ENCODE peak calls at places on chromosomes 11 and 22, in four cellular contexts. P, H, X and Q are unnamed samples.

GRCh38 chr11:77517226-77517625 is 43.3 kb upstream of the PAK1 start:
- DNase-seq in P (no peak), H (no peak), X (no peak), Q (no peak)

GRCh38 chr22:22578702-22579424 is 19.8 kb upstream of the PRAME start:
- DNase-seq in P (peak), H (no peak), X (no peak), Q (no peak)

GRCh38 chr11:117610045-117610444 is 187.0 kb downstream of the DSCAML1 start:
- DNase-seq in P (no peak), H (no peak), X (no peak), Q (no peak)

GRCh38 chr11:70467196-70468085 is 69.1 kb downstream of the CTTN start:
- DNase-seq in P (peak), H (no peak), X (peak), Q (no peak)

GRCh38 chr11:19867064-19867463 is 154.4 kb downstream of the NAV2 start:
- DNase-seq in P (no peak), H (no peak), X (no peak), Q (no peak)

GRCh38 chr22:40236131-40236665 is 58.5 kb downstream of the TNRC6B start:
- DNase-seq in P (no peak), H (no peak), X (no peak), Q (no peak)

GRCh38 chr11:121446752-121447156 is 5.4 kb upstream of the SORL1 start:
- DNase-seq in P (no peak), H (no peak), X (peak), Q (no peak)

GRCh38 chr11:20397281-20397680 is 9.8 kb downstream of the PRMT3 start:
- DNase-seq in P (peak), H (no peak), X (peak), Q (no peak)

GRCh38 chr11:84673753-84674152 is 953.4 kb downstream of the DLG2 start:
- DNase-seq in P (no peak), H (no peak), X (no peak), Q (no peak)

GRCh38 chr22:30265851-30266444 is 703 bp downstream of the OSM start:
- DNase-seq in P (peak), H (peak), X (no peak), Q (peak)

GRCh38 chr11:9566561-9567063 is 6.9 kb upstream of the WEE1 start:
- DNase-seq in P (no peak), H (no peak), X (no peak), Q (no peak)

GRCh38 chr22:31491218-31491962 is 1.7 kb upstream of the EIF4ENIF1 start:
- DNase-seq in P (no peak), H (no peak), X (no peak), Q (no peak)

GRCh38 chr11:46388619-46389449 is 2.7 kb downstream of the CHRM4 start:
- DNase-seq in P (peak), H (no peak), X (no peak), Q (no peak)

GRCh38 chr11:35847473-35847872 is 96.4 kb upstream of the LDLRAD3 start:
- DNase-seq in P (no peak), H (no peak), X (no peak), Q (no peak)

GRCh38 chr22:46563381-46564083 is 26.1 kb upstream of the CELSR1 start:
- DNase-seq in P (peak), H (peak), X (peak), Q (peak)

GRCh38 chr11:11538277-11538960 is 83.4 kb downstream of the GALNT18 start:
- DNase-seq in P (no peak), H (no peak), X (no peak), Q (no peak)

GRCh38 chr11:111387318-111387863 is 8.3 kb upstream of the POU2AF1 start:
- DNase-seq in P (no peak), H (no peak), X (no peak), Q (no peak)

GRCh38 chr11:69674267-69674885 is 777 bp downstream of the LTO1 start:
- DNase-seq in P (no peak), H (no peak), X (no peak), Q (no peak)

GRCh38 chr11:111978028-111978771 is 41.1 kb downstream of the DIXDC1 start:
- DNase-seq in P (no peak), H (no peak), X (no peak), Q (no peak)

GRCh38 chr11:116567721-116568242 is 205.0 kb downstream of the BUD13 start:
- DNase-seq in P (no peak), H (no peak), X (no peak), Q (no peak)

GRCh38 chr11:130904380-130904779 is 11.9 kb downstream of the SNX19 start:
- DNase-seq in P (peak), H (no peak), X (no peak), Q (no peak)

GRCh38 chr11:88367310-88367709 is 29.8 kb upstream of the CTSC start:
- DNase-seq in P (no peak), H (no peak), X (no peak), Q (no peak)

GRCh38 chr11:113192121-113192925 is 122.1 kb upstream of the TTC12 start:
- DNase-seq in P (no peak), H (no peak), X (no peak), Q (no peak)

GRCh38 chr11:829116-829945 is 1.6 kb downstream of the CRACR2B start:
- DNase-seq in P (no peak), H (no peak), X (no peak), Q (no peak)

GRCh38 chr22:26642465-26643367 is 14.7 kb upstream of the MIAT start:
- DNase-seq in P (peak), H (no peak), X (no peak), Q (no peak)

GRCh38 chr11:43053638-43054412 is 258.0 kb upstream of the API5 start:
- DNase-seq in P (no peak), H (no peak), X (no peak), Q (no peak)

GRCh38 chr11:44793350-44794090 is 66.8 kb downstream of the TSPAN18 start:
- DNase-seq in P (peak), H (no peak), X (no peak), Q (no peak)

GRCh38 chr11:125165111-125165663 is 636 bp downstream of the PKNOX2 start:
- DNase-seq in P (no peak), H (peak), X (no peak), Q (peak)

GRCh38 chr11:116864531-116864930 is 27.1 kb upstream of the APOA1 start:
- DNase-seq in P (no peak), H (no peak), X (no peak), Q (no peak)

GRCh38 chr11:8488395-8488794 is 105.6 kb downstream of the STK33 start:
- DNase-seq in P (no peak), H (no peak), X (no peak), Q (no peak)

GRCh38 chr22:37905534-37906363 is at the start of gene MICALL1:
- DNase-seq in P (peak), H (peak), X (no peak), Q (peak)

GRCh38 chr11:10588904-10589303 is 20.4 kb upstream of the LYVE1 start:
- DNase-seq in P (no peak), H (no peak), X (no peak), Q (no peak)

GRCh38 chr11:67691149-67691548 is 16.7 kb upstream of the ALDH3B2 start:
- DNase-seq in P (no peak), H (no peak), X (no peak), Q (no peak)

GRCh38 chr11:44505591-44506054 is 59.8 kb upstream of the CD82 start:
- DNase-seq in P (no peak), H (no peak), X (no peak), Q (no peak)

GRCh38 chr22:36409911-36410756 is 22.4 kb upstream of the MYH9 start:
- DNase-seq in P (peak), H (peak), X (peak), Q (peak)

GRCh38 chr11:10298342-10298741 is 4.3 kb upstream of the SBF2 start:
- DNase-seq in P (no peak), H (peak), X (peak), Q (no peak)

GRCh38 chr11:14012836-14013235 is 50.3 kb downstream of the SPON1 start:
- DNase-seq in P (no peak), H (no peak), X (no peak), Q (no peak)

GRCh38 chr11:124113890-124114289 is 1.4 kb upstream of the VWA5A start:
- DNase-seq in P (no peak), H (no peak), X (no peak), Q (no peak)
- TF ChIP-seq POLR2AphosphoS5 in P (no peak), H (no peak), X (no peak), Q (no peak)

GRCh38 chr11:2827256-2827655 is 58.3 kb downstream of the CDKN1C start:
- DNase-seq in P (no peak), H (no peak), X (no peak), Q (no peak)
- TF ChIP-seq TAF1 in P (no peak), H (no peak), X (no peak), Q (no peak)

DNA sequence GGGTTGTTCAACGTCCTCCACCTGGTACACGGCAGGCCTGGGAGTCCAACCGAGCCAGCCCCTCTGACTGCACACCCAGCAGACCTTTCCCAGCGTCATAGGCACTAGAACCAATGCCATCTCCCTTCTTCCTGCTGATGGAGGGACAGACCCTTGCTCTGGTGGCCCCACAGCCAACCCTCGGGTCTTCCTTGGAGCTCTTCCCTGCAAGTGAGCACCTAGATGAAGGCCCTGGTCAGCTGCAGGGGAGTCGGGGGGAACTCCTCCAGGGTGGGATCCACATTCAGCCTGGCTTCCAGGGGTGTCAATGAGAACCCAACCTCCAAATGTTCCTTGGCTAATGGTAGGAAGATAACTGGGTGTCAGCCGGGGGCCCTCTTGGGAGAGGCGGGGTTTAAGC is 55.9 kb upstream of the SHISAL1 start:
- DNase-seq in P (no peak), H (no peak), X (no peak), Q (no peak)
- TF ChIP-seq POLR2AphosphoS5 in P (no peak), H (no peak), X (no peak), Q (no peak)

GRCh38 chr11:38667359-38667758 is 2069.3 kb upstream of the RAG2 start:
- DNase-seq in P (no peak), H (no peak), X (no peak), Q (no peak)
- TF ChIP-seq TAF1 in P (no peak), H (no peak), X (no peak), Q (no peak)

DNA sequence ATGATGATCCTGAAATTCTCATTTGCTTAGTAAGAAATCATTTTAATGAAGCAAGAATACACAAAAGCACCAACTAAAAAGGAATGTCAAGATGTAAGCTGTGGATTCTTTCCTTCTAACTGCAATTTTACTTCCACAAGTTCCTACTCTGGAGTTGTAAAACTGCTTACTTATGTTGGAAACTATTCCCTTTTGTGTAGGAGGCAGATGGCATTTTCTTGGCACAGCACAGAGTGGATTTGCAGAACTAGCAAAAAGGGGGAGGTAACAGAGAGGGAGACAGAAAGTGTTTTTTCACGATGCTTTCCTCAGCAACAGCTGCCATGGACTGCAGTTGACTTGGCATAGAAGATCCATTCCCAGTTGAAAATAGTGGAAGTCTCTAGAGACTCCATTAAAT is 1112.0 kb upstream of the RAG2 start:
- DNase-seq in P (no peak), H (no peak), X (no peak), Q (no peak)
- TF ChIP-seq POLR2AphosphoS5 in P (no peak), H (no peak), X (no peak), Q (no peak)

GRCh38 chr22:43991316-43992020 is 32.6 kb upstream of the PARVB start:
- DNase-seq in P (no peak), H (no peak), X (no peak), Q (no peak)

GRCh38 chr22:43992331-43992821 is 31.7 kb upstream of the PARVB start:
- DNase-seq in P (no peak), H (no peak), X (no peak), Q (no peak)

GRCh38 chr22:43988116-43988817 is 33.0 kb downstream of the SAMM50 start:
- DNase-seq in P (no peak), H (no peak), X (no peak), Q (no peak)

GRCh38 chr22:43988960-43989359 is 33.7 kb downstream of the SAMM50 start:
- DNase-seq in P (no peak), H (no peak), X (no peak), Q (no peak)

DNA sequence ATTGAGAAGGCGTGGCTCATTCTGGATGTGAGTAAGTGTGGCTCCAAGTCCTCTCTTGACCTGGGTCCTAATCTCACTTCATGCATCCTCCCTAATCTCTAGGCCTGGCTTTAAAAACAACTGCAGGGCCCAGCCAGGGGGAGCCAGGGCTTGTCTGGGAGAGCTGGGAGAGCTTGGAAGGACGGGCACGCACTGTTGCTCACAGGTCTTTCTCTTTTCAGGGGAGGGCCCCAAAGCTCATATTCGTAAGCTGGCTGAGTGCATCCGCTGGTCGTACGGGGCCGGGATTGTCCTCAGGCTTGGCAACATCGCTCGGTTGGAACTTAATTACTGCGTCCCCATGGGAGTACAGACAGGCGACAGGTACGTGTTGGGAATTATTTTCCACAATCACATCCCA is 34.1 kb upstream of the PARVB start:
- DNase-seq in P (no peak), H (no peak), X (no peak), Q (no peak)
- TF ChIP-seq TAF1 in P (no peak), H (no peak), X (no peak), Q (no peak)

GRCh38 chr11:119014209-119014924 is 3.8 kb downstream of the RPS25 start:
- DNase-seq in P (no peak), H (no peak), X (no peak), Q (no peak)
- TF ChIP-seq POLR2AphosphoS5 in P (no peak), H (peak), X (peak), Q (peak)

GRCh38 chr11:15769203-15769602 is 587.1 kb downstream of the SOX6 start:
- DNase-seq in P (no peak), H (no peak), X (no peak), Q (no peak)

GRCh38 chr11:15774021-15774862 is 582.1 kb downstream of the SOX6 start:
- DNase-seq in P (no peak), H (no peak), X (no peak), Q (no peak)

GRCh38 chr11:15768321-15768720 is 588.0 kb downstream of the SOX6 start:
- DNase-seq in P (no peak), H (no peak), X (no peak), Q (no peak)

GRCh38 chr11:15773024-15773423 is 583.3 kb downstream of the SOX6 start:
- DNase-seq in P (no peak), H (no peak), X (no peak), Q (no peak)

DNA sequence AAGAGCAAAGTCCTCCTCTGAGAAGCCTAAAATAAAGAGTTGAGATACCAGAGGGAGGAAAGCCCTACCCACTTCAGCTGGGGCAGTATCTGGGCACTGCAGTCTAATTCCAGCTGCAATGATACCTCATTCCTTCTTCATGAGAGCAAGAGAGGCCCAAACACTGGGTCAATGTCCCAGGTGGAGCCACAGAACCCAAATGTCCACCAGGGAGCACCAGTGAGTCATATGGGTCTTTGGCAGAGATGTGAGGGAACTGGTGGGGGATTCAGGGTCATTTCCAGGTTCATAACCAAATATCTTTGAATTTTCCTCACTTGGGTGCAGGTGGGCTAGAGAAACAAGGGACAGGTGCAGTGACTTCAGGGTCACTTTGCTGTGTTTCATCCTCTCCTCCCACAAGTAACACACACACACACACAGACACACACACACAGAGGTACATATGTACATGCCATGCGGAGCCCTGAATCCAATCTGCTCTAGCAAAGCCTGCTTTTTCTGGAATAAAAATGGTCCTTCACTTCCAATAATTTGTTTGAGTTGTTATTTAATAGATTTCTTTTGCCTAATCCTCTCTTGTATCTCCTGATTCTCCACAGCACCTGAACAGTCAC is 585.4 kb downstream of the SOX6 start:
- DNase-seq in P (peak), H (no peak), X (peak), Q (peak)
- TF ChIP-seq TAF1 in P (no peak), H (no peak), X (no peak), Q (no peak)